ENCODE peak calls at places on chromosome 17, in four cellular contexts. J, S, G and B are unnamed samples.
A peak's percentile ranks its signal among the peaks of the same experiment; 100 is the strongest.

GRCh38 chr17:65456368-65457151 is 104.9 kb downstream of the AXIN2 start:
- DNase-seq in J (no peak), S (no peak), G (no peak), B (no peak)

GRCh38 chr17:67239597-67239996 is 5.4 kb downstream of the HELZ start:
- DNase-seq in G (no peak), S (no peak), J (no peak), B (no peak)

GRCh38 chr17:79810138-79811027 is 13.5 kb upstream of the CBX8 start:
- DNase-seq in G (peak; percentile 50), J (no peak), S (peak; percentile 91), B (peak; percentile 42)

GRCh38 chr17:78599419-78599818 is 22.2 kb upstream of the DNAH17 start:
- DNase-seq in J (no peak), S (no peak), G (no peak), B (no peak)

GRCh38 chr17:76427457-76428231 is 25.3 kb downstream of the UBE2O start:
- DNase-seq in G (no peak), J (no peak), S (no peak), B (no peak)

GRCh38 chr17:16506188-16506587 is 14.2 kb upstream of the LRRC75A start:
- DNase-seq in S (no peak), G (no peak), J (no peak), B (no peak)

GRCh38 chr17:63039342-63039741 is 73.3 kb downstream of the TANC2 start:
- DNase-seq in S (peak; percentile 9), J (no peak), G (no peak), B (no peak)

GRCh38 chr17:27475981-27476895 is 20.0 kb downstream of the KSR1 start:
- DNase-seq in S (no peak), J (no peak), G (no peak), B (no peak)

GRCh38 chr17:50037321-50038107 is 18.4 kb upstream of the ITGA3 start:
- DNase-seq in G (no peak), J (no peak), S (no peak), B (no peak)

GRCh38 chr17:78993981-78994671 is 14.4 kb upstream of the LGALS3BP start:
- DNase-seq in G (no peak), J (no peak), S (no peak), B (no peak)

GRCh38 chr17:35477248-35477647 is 28.7 kb upstream of the SLFN13 start:
- DNase-seq in S (no peak), J (no peak), G (no peak), B (no peak)

GRCh38 chr17:48795444-48796162 is 21.4 kb downstream of the TTLL6 start:
- DNase-seq in J (no peak), S (no peak), G (no peak), B (no peak)

GRCh38 chr17:10327640-10328039 is 45.2 kb downstream of the MYH13 start:
- DNase-seq in J (no peak), S (peak; percentile 68), G (no peak), B (peak; percentile 14)

GRCh38 chr17:4449736-4450135 is 16.0 kb downstream of the SPNS3 start:
- DNase-seq in S (no peak), G (no peak), J (no peak), B (no peak)

GRCh38 chr17:62727916-62728672 is 80.0 kb downstream of the MARCHF10 start:
- DNase-seq in J (no peak), G (no peak), S (no peak), B (no peak)

GRCh38 chr17:57915980-57916757 is 39.0 kb downstream of the CUEDC1 start:
- DNase-seq in J (no peak), G (no peak), S (no peak), B (no peak)

GRCh38 chr17:59972778-59973177 is 8.2 kb upstream of the RNFT1 start:
- DNase-seq in J (no peak), G (no peak), S (no peak), B (no peak)

GRCh38 chr17:13919818-13920217 is 149.5 kb upstream of the COX10 start:
- DNase-seq in J (no peak), S (no peak), G (no peak), B (no peak)

GRCh38 chr17:39579318-39580081 is 28.2 kb downstream of the NEUROD2 start:
- DNase-seq in G (no peak), J (no peak), S (no peak), B (no peak)

GRCh38 chr17:42673885-42674754 is 2.7 kb downstream of the PLEKHH3 start:
- DNase-seq in G (no peak), J (no peak), S (no peak), B (peak; percentile 15)

GRCh38 chr17:9273334-9274118 is 252.2 kb downstream of the NTN1 start:
- DNase-seq in G (no peak), S (no peak), J (no peak), B (no peak)

GRCh38 chr17:18324140-18325049 is 9.3 kb downstream of the SMCR8 start:
- DNase-seq in G (no peak), S (no peak), J (no peak), B (no peak)

GRCh38 chr17:56723471-56723870 is 110.2 kb downstream of the C17orf67 start:
- DNase-seq in G (no peak), J (no peak), S (no peak), B (no peak)

GRCh38 chr17:4136373-4136772 is 6.5 kb downstream of the ZZEF1 start:
- DNase-seq in J (no peak), S (no peak), G (no peak), B (no peak)

GRCh38 chr17:38705803-38706624 is 941 bp downstream of the MLLT6 start:
- DNase-seq in S (peak; percentile 31), G (no peak), J (no peak), B (peak; percentile 27)